ENCODE peak calls at places on chromosome 3, in seven cellular contexts. O, P, X, Z, A, F and M are unnamed samples.

GRCh38 chr3:29693863-29694262 is 413.0 kb downstream of the RBMS3 start:
- DNase-seq in O (peak; percentile 98), P (no peak), X (peak; percentile 96), Z (no peak), A (peak; percentile 79), F (no peak), M (peak; percentile 83)

GRCh38 chr3:15682766-15683165 is 81.2 kb downstream of the BTD start:
- DNase-seq in O (peak; percentile 77), P (no peak), X (peak; percentile 79), Z (no peak), A (no peak), F (no peak), M (peak; percentile 86)

GRCh38 chr3:57082481-57082880 is 22.0 kb downstream of the SPATA12 start:
- DNase-seq in O (no peak), P (no peak), X (no peak), Z (no peak), A (no peak), F (no peak), M (no peak)

GRCh38 chr3:81920805-81921204 is 159.4 kb upstream of the GBE1 start:
- DNase-seq in O (peak; percentile 65), P (no peak), X (peak; percentile 22), Z (no peak), A (no peak), F (no peak), M (peak; percentile 0)

GRCh38 chr3:71989165-71989564 is 204.2 kb upstream of the PROK2 start:
- DNase-seq in O (peak; percentile 21), P (no peak), X (peak; percentile 7), Z (no peak), A (peak; percentile 8), F (no peak), M (no peak)

GRCh38 chr3:197256836-197257444 is 41.5 kb downstream of the DLG1 start:
- DNase-seq in O (peak; percentile 78), P (peak; percentile 27), X (peak; percentile 76), Z (no peak), A (peak; percentile 57), F (no peak), M (peak; percentile 68)

GRCh38 chr3:148992027-148992634 is 791 bp downstream of the GYG1 start:
- DNase-seq in O (peak; percentile 35), P (no peak), X (peak; percentile 41), Z (peak; percentile 29), A (peak; percentile 27), F (no peak), M (peak; percentile 50)

GRCh38 chr3:143109861-143110260 is 9.7 kb upstream of the CHST2 start:
- DNase-seq in O (no peak), P (no peak), X (no peak), Z (no peak), A (no peak), F (no peak), M (no peak)

GRCh38 chr3:99534951-99535704 is 103.3 kb upstream of the COL8A1 start:
- DNase-seq in O (peak; percentile 70), P (no peak), X (peak; percentile 95), Z (no peak), A (peak; percentile 73), F (no peak), M (peak; percentile 94)

GRCh38 chr3:187520027-187520945 is 149.9 kb downstream of the SST start:
- DNase-seq in O (no peak), P (no peak), X (no peak), Z (peak; percentile 3), A (no peak), F (peak; percentile 74), M (peak; percentile 36)

GRCh38 chr3:156379327-156379726 is 175.6 kb downstream of the SSR3 start:
- DNase-seq in O (no peak), P (no peak), X (no peak), Z (no peak), A (no peak), F (no peak), M (no peak)

GRCh38 chr3:156378871-156379270 is 176.0 kb downstream of the SSR3 start:
- DNase-seq in O (no peak), P (no peak), X (no peak), Z (no peak), A (no peak), F (no peak), M (no peak)

GRCh38 chr3:156383433-156384025 is 171.4 kb downstream of the SSR3 start:
- DNase-seq in O (no peak), P (no peak), X (no peak), Z (no peak), A (no peak), F (no peak), M (no peak)

GRCh38 chr3:156381253-156381652 is 173.7 kb downstream of the SSR3 start:
- DNase-seq in O (no peak), P (no peak), X (no peak), Z (no peak), A (no peak), F (no peak), M (no peak)

DNA sequence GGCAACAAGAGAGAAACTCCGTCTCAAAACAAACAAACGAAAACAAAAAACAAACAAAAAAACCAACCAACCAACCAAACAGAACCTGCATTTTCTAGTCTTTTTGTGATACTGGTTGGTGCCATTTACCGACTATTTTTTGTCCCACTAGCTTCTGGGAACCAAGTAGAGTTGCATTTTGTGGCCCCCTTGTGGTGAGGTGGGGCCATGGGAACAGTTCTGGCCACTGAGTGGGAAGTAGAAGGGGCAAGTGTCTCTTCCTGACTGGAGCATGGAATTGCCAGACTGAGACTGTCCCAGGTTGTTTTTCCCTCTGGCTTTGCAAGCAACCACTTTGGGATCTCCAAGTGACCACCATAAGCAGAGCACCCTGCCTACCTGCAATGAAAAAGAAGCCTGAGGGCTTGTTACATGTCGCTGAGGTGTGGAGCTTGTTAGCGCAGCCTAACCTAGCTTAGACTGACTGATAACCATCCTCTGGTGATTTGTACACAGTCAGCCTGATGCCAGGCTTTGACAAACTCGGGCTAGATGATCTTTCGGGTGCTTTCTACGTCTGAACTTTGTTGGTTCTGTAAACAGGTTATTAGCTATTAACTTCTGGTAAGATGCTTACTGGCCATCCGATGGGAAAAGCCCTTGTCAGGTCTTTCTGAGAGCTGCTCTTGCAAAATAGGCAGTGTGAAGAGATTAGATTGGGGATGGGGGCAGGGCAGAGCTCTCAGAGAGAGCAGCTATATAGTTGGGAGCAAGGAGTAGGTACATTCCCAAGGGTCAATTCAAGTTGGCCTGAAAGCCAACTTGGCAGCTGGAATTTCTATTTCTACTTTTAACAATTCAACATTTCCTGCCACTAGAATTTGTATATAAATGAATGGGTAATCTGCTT is 172.2 kb downstream of the SSR3 start:
- DNase-seq in O (peak; percentile 60), P (peak; percentile 52), X (peak; percentile 74), Z (no peak), A (peak; percentile 56), F (no peak), M (peak; percentile 40)
- TF ChIP-seq CTCF in O (peak; percentile 81), P (peak; percentile 82), X (peak; percentile 94), Z (peak; percentile 24), A (peak; percentile 70), F (peak; percentile 42), M (peak; percentile 84)

GRCh38 chr3:194321666-194322640 is 29.2 kb downstream of the CPN2 start:
- DNase-seq in O (no peak), P (no peak), X (no peak), Z (no peak), A (peak; percentile 68), F (no peak), M (no peak)

GRCh38 chr3:194320744-194321243 is 30.3 kb downstream of the CPN2 start:
- DNase-seq in O (no peak), P (no peak), X (no peak), Z (no peak), A (no peak), F (no peak), M (no peak)

GRCh38 chr3:194323785-194324735 is 27.1 kb downstream of the CPN2 start:
- DNase-seq in O (peak; percentile 63), P (peak; percentile 79), X (no peak), Z (no peak), A (peak; percentile 53), F (peak; percentile 93), M (peak; percentile 90)

GRCh38 chr3:194324823-194325327 is 26.3 kb downstream of the CPN2 start:
- DNase-seq in O (no peak), P (no peak), X (no peak), Z (no peak), A (no peak), F (no peak), M (no peak)

GRCh38 chr3:194322701-194323174 is 28.4 kb downstream of the CPN2 start:
- DNase-seq in O (peak; percentile 49), P (peak; percentile 29), X (no peak), Z (no peak), A (peak; percentile 100), F (no peak), M (peak; percentile 52)
- H3K4me3 ChIP-seq in O (no peak overlapping the region), P (no peak overlapping the region), X (no peak overlapping the region), Z (no peak overlapping the region), A (peak overlapping the region; percentile 51), F (no peak overlapping the region), M (no peak overlapping the region)

DNA sequence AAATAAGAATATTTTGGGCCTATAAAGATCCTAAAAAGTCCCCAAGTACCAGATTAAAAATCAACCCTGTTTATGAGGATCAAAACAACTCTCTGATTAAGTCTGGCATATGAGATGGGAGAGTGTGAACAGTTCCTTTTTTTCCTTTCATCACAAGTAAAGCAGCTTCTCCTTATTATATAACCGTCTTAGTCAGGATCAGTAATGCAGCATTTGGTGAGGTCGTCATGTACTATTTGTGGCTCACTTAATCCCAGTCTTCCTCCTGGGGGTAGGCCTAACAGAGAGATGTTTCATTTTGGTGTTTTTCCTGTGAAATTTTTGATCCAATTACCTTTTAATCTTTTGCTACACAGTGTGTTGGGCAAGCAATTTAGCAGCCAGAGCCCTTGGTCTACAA is 333.1 kb upstream of the KCNMB2 start:
- DNase-seq in O (peak; percentile 21), P (no peak), X (no peak), Z (no peak), A (peak; percentile 24), F (no peak), M (peak; percentile 46)
- TF ChIP-seq CTCF in O (no peak), P (no peak), X (no peak), Z (no peak), A (no peak), F (no peak), M (no peak)

GRCh38 chr3:49873623-49874022 is 3.9 kb upstream of the CAMKV start:
- DNase-seq in O (no peak), P (no peak), X (no peak), Z (no peak), A (no peak), F (no peak), M (no peak)

GRCh38 chr3:49871536-49872157 is 1.9 kb upstream of the CAMKV start:
- DNase-seq in O (no peak), P (no peak), X (no peak), Z (no peak), A (no peak), F (no peak), M (no peak)

GRCh38 chr3:49869525-49870126 is at the start of gene CAMKV:
- DNase-seq in O (no peak), P (peak; percentile 74), X (no peak), Z (no peak), A (no peak), F (no peak), M (no peak)

GRCh38 chr3:49876567-49876966 is 6.9 kb upstream of the CAMKV start:
- DNase-seq in O (no peak), P (no peak), X (no peak), Z (no peak), A (no peak), F (no peak), M (no peak)

DNA sequence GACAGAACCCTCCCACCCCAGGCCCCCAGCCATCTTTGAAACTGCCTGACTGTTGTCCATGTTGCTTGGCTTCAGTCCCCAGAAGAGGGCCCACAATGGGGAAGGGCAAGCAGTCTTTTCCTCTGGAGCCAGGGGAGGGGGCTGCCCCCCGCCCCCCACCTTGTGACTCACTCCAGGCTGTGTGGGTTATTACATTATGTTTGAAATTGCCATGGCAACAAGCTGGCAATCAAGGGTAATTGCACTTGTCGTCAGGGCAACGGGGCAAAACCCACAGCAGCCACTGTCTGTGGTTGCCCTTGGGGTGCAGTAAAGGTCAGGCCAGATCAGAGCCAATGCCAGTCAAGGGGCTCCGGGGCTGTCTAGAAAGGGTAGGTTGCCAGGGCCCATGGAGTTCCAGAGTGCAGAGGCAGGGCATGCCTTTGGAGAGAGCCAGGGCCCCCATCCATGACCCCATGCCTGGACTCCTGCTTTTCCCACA is 3.1 kb upstream of the CAMKV start:
- DNase-seq in O (no peak), P (no peak), X (no peak), Z (no peak), A (no peak), F (no peak), M (no peak)
- H3K4me3 ChIP-seq in O (no peak overlapping the region), P (no peak overlapping the region), X (no peak overlapping the region), Z (no peak overlapping the region), A (no peak overlapping the region), F (no peak overlapping the region), M (no peak overlapping the region)